ENCODE peak calls at places on chromosome 15, in nine cellular contexts. Q is right atrium auricular region, V is MM.1S, Z is A549, A is GM10248, W is astrocyte, S is WTC11, B is breast epithelium, C is tibial nerve. U is an unnamed sample.
A peak's percentile ranks its signal among the peaks of the same experiment; 100 is the strongest.

GRCh38 chr15:79682285-79682684 is 214.5 kb downstream of the MTHFS start:
- DNase-seq in Q (no peak), V (no peak), Z (peak; percentile 52), A (no peak), W (peak; percentile 82), S (no peak), B (no peak), C (no peak), U (no peak)

GRCh38 chr15:53520867-53521525 is 238.5 kb downstream of the WDR72 start:
- DNase-seq in Q (no peak), V (no peak), Z (no peak), A (no peak), W (peak; percentile 10), S (no peak), B (no peak), C (no peak), U (no peak)

GRCh38 chr15:76945494-76945893 is 13.9 kb downstream of the RCN2 start:
- DNase-seq in Q (no peak), V (no peak), Z (no peak), A (no peak), W (peak; percentile 41), S (no peak), B (no peak), C (no peak), U (no peak)

GRCh38 chr15:60774829-60775228 is 295.9 kb upstream of the ICE2 start:
- DNase-seq in Q (no peak), V (no peak), Z (no peak), A (no peak), W (no peak), S (no peak), B (no peak), C (no peak), U (no peak)

GRCh38 chr15:91291673-91292072 is 191.6 kb downstream of the SV2B start:
- DNase-seq in Q (no peak), V (no peak), Z (peak; percentile 37), A (no peak), W (no peak), S (peak; percentile 23), B (no peak), C (no peak), U (no peak)

GRCh38 chr15:25862087-25862468 is 1.0 kb downstream of the ATP10A start:
- DNase-seq in Q (no peak), V (no peak), Z (peak; percentile 35), A (no peak), W (no peak), S (no peak), B (no peak), C (no peak), U (no peak)

GRCh38 chr15:80489030-80489594 is 84.9 kb downstream of the ARNT2 start:
- DNase-seq in Q (no peak), V (no peak), Z (no peak), A (no peak), W (peak; percentile 73), S (no peak), B (no peak), C (no peak), U (no peak)

GRCh38 chr15:46815765-46816164 is 901.5 kb upstream of the SEMA6D start:
- DNase-seq in Q (no peak), V (no peak), Z (no peak), A (no peak), W (no peak), S (no peak), B (no peak), C (no peak), U (no peak)

GRCh38 chr15:66701422-66702034 is 508 bp upstream of the SMAD6 start:
- DNase-seq in Q (no peak), V (peak; percentile 45), Z (peak; percentile 82), A (no peak), W (peak; percentile 56), S (peak; percentile 56), B (peak; percentile 26), C (no peak), U (peak; percentile 55)

GRCh38 chr15:100050877-100051786 is 290.6 kb downstream of the ADAMTS17 start:
- DNase-seq in Q (no peak), V (no peak), Z (no peak), A (no peak), W (no peak), S (no peak), B (no peak), C (no peak), U (no peak)

GRCh38 chr15:74203914-74204431 is 1.4 kb upstream of the STRA6 start:
- DNase-seq in Q (peak; percentile 74), V (no peak), Z (no peak), A (no peak), W (peak; percentile 83), S (peak; percentile 45), B (peak; percentile 24), C (peak; percentile 26), U (no peak)

GRCh38 chr15:36401586-36401966 is 177.8 kb upstream of the CDIN1 start:
- DNase-seq in Q (no peak), V (no peak), Z (no peak), A (no peak), W (no peak), S (no peak), B (no peak), C (no peak), U (no peak)

DNA sequence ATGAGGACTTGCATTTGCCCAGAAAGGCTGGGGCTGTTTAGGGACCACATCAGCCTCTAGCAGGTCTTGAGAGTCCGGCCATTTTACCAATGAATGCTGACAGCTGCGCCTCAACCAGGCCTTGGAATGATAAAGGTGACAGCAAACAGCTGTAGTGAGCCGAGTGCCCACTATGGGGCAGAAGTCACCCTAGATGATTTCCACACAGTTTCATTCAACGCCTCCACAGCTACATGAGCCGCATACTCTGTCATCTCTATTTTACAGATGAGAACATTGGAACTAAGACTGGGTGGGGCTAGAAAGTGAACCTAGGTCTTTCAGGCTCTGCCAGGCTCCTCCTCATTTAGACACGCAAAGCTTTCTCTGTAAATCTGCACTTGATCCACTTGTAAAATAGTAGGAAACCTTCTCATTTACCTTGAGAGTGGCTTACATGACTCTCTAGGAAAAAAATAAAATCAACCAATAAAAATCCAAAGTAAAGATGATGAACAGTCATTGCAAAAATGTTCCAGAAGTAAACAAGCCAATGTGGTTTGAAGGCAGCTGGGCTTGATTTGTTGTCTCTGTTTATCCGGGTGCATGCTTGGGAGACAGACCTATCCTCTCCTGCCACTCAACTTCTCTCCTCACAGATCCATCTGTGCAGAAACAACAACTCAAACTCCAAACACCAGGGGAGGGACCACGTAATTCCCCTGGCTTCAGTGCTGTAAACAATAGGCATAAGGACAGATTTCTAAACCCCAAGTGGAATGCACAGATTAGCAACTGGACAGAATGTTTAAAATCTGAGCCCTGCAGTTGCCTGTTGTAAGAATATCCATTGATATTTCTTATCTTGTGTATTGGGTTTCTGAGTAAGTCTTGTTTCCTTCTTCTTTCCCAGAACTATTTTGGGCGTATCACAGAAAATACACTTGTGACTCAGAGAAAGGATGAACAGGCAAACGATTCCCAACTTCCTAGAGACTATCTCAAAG is 31.5 kb upstream of the LDHAL6B start:
- DNase-seq in Q (peak; percentile 76), V (peak; percentile 19), Z (peak; percentile 87), A (peak; percentile 47), W (peak; percentile 77), S (peak; percentile 65), B (no peak), C (peak; percentile 39), U (peak; percentile 50)
- TF ChIP-seq CTCF in Q (peak; percentile 36), V (peak; percentile 53), Z (peak; percentile 82), A (peak; percentile 28), W (peak; percentile 70), S (no peak), B (peak; percentile 41), C (peak; percentile 67), U (peak; percentile 43)

GRCh38 chr15:40108855-40109735 is at the start of gene BMF:
- DNase-seq in Q (peak; percentile 100), V (peak; percentile 99), Z (peak; percentile 96), A (peak; percentile 95), W (peak; percentile 99), S (peak; percentile 100), B (peak; percentile 99), C (peak; percentile 100), U (peak; percentile 98)
- TF ChIP-seq CTCF in Q (no peak), V (peak; percentile 22), Z (peak; percentile 40), A (no peak), W (peak; percentile 24), S (no peak), B (peak; percentile 26), C (peak; percentile 27), U (no peak)

DNA sequence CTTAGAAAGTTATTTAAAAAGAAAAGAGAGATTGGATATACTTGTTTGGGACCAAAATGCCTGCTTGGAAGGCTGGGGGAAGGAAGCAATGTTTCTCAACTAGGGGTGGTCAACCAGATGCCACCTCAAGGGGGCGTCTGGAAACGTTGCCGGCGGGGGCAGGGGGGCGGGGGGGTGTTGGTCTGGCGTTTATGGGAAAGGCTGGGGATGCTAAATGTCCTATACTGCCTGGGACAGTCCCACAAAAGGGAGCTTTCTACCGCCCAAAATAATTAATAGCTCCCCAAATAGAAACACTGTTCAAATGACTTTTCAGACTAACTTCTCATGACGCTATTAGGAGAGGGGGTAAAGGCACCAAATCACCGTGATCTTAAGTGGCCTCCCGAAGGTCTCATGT is 2.2 kb downstream of the POLG start:
- DNase-seq in Q (no peak), V (no peak), Z (peak; percentile 41), A (no peak), W (no peak), S (peak; percentile 35), B (no peak), C (no peak), U (peak; percentile 47)
- TF ChIP-seq CTCF in Q (no peak), V (peak; percentile 21), Z (peak; percentile 48), A (no peak), W (no peak), S (peak; percentile 41), B (no peak), C (no peak), U (peak; percentile 58)

DNA sequence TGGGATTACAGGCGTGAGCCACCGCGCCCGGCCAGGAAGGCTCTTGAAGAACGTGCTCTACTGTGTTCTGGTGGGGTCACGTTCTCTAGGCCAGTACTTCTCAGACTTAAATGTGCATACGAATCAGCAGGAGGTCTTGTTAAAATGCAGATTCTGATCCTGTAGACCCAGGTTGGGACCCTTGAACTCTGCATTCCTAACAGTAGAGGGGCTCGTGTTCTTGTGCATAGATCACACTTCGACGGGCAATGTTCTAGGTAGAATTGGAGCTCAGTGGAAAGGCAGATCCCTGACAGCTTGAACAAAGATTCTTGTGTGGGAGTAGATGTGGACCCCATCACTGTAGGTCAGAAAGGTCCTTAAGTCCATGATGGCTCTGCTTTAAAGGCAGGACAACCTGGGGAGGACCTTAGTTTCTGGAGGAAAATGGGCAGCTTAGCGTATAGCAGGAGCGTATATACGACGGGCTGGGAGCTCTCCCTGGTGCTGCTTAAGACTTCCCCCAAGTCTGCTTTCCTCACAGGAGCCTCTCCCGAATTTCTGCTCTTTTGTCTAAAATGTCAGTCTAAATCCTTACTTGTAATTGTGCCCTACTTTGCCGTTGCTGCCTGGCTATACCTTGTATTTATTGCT is 16.9 kb upstream of the FAM81A start:
- DNase-seq in Q (no peak), V (no peak), Z (no peak), A (no peak), W (peak; percentile 16), S (peak; percentile 36), B (no peak), C (no peak), U (peak; percentile 46)
- TF ChIP-seq CTCF in Q (no peak), V (no peak), Z (no peak), A (no peak), W (no peak), S (no peak), B (no peak), C (no peak), U (no peak)

U was measured in endothelial cell.